ENCODE peak calls at places on chromosomes 16 and 17, in nine cellular contexts. One of them, this sample, is unnamed.

GRCh38 chr16:57807252-57807967 is 5.1 kb upstream of the KIFC3 start:
- DNase-seq in osteocyte: no peak
- DNase-seq in stimulated activated CD4-positive, alpha-beta T cell treated with anti-CD3 and anti-CD28 coated beads, Interleukin-2, amount 100 ng/mL, for 48 hours: no peak
- DNase-seq in left colon: no peak
- DNase-seq in NCI-H1105: no peak
- DNase-seq in ELR: peak; percentile 64
- DNase-seq in Right ventricle myocardium superior: no peak
- DNase-seq in NCI-H1417: no peak
- DNase-seq in anterior cingulate cortex: no peak
- DNase-seq in this sample: no peak

GRCh38 chr17:19238167-19238505 is 970 bp downstream of the EPN2 start:
- DNase-seq in anterior cingulate cortex: peak; percentile 42
- DNase-seq in left colon: peak; percentile 59
- DNase-seq in NCI-H1417: peak; percentile 20
- DNase-seq in ELR: peak; percentile 58
- DNase-seq in osteocyte: no peak
- DNase-seq in Right ventricle myocardium superior: peak; percentile 61
- DNase-seq in stimulated activated CD4-positive, alpha-beta T cell treated with anti-CD3 and anti-CD28 coated beads, Interleukin-2, amount 100 ng/mL, for 48 hours: no peak
- DNase-seq in NCI-H1105: no peak
- DNase-seq in this sample: no peak

GRCh38 chr16:57306676-57307341 is 22.3 kb upstream of the PLLP start:
- DNase-seq in NCI-H1417: no peak
- DNase-seq in anterior cingulate cortex: no peak
- DNase-seq in stimulated activated CD4-positive, alpha-beta T cell treated with anti-CD3 and anti-CD28 coated beads, Interleukin-2, amount 100 ng/mL, for 48 hours: no peak
- DNase-seq in left colon: no peak
- DNase-seq in osteocyte: no peak
- DNase-seq in Right ventricle myocardium superior: peak; percentile 14
- DNase-seq in NCI-H1105: no peak
- DNase-seq in ELR: no peak
- DNase-seq in this sample: no peak

GRCh38 chr17:80261159-80261894 is 675 bp downstream of the RNF213 start:
- DNase-seq in ELR: peak; percentile 84
- DNase-seq in anterior cingulate cortex: peak; percentile 50
- DNase-seq in osteocyte: no peak
- DNase-seq in NCI-H1417: peak; percentile 75
- DNase-seq in stimulated activated CD4-positive, alpha-beta T cell treated with anti-CD3 and anti-CD28 coated beads, Interleukin-2, amount 100 ng/mL, for 48 hours: peak; percentile 53
- DNase-seq in Right ventricle myocardium superior: peak; percentile 68
- DNase-seq in left colon: peak; percentile 73
- DNase-seq in NCI-H1105: peak; percentile 10
- DNase-seq in this sample: peak; percentile 6

GRCh38 chr16:56032072-56032471 is 156.9 kb upstream of the CES5A start:
- DNase-seq in ELR: no peak
- DNase-seq in stimulated activated CD4-positive, alpha-beta T cell treated with anti-CD3 and anti-CD28 coated beads, Interleukin-2, amount 100 ng/mL, for 48 hours: no peak
- DNase-seq in anterior cingulate cortex: no peak
- DNase-seq in osteocyte: no peak
- DNase-seq in left colon: no peak
- DNase-seq in NCI-H1105: no peak
- DNase-seq in NCI-H1417: no peak
- DNase-seq in Right ventricle myocardium superior: no peak
- DNase-seq in this sample: no peak

GRCh38 chr16:73527191-73527590 is 479.3 kb upstream of the ZFHX3 start:
- DNase-seq in left colon: no peak
- DNase-seq in anterior cingulate cortex: no peak
- DNase-seq in NCI-H1417: peak; percentile 44
- DNase-seq in stimulated activated CD4-positive, alpha-beta T cell treated with anti-CD3 and anti-CD28 coated beads, Interleukin-2, amount 100 ng/mL, for 48 hours: no peak
- DNase-seq in ELR: no peak
- DNase-seq in Right ventricle myocardium superior: no peak
- DNase-seq in NCI-H1105: no peak
- DNase-seq in osteocyte: peak; percentile 54
- DNase-seq in this sample: no peak

GRCh38 chr17:34313164-34313563 is 6.1 kb upstream of the CCL8 start:
- DNase-seq in stimulated activated CD4-positive, alpha-beta T cell treated with anti-CD3 and anti-CD28 coated beads, Interleukin-2, amount 100 ng/mL, for 48 hours: no peak
- DNase-seq in NCI-H1105: no peak
- DNase-seq in osteocyte: no peak
- DNase-seq in anterior cingulate cortex: no peak
- DNase-seq in left colon: no peak
- DNase-seq in Right ventricle myocardium superior: no peak
- DNase-seq in ELR: no peak
- DNase-seq in NCI-H1417: no peak
- DNase-seq in this sample: no peak

GRCh38 chr17:59383893-59384292 is 52.4 kb downstream of the YPEL2 start:
- DNase-seq in ELR: no peak
- DNase-seq in NCI-H1417: no peak
- DNase-seq in osteocyte: no peak
- DNase-seq in anterior cingulate cortex: no peak
- DNase-seq in stimulated activated CD4-positive, alpha-beta T cell treated with anti-CD3 and anti-CD28 coated beads, Interleukin-2, amount 100 ng/mL, for 48 hours: no peak
- DNase-seq in NCI-H1105: no peak
- DNase-seq in Right ventricle myocardium superior: no peak
- DNase-seq in left colon: no peak
- DNase-seq in this sample: no peak

GRCh38 chr16:65731840-65732239 is 610.0 kb upstream of the CDH11 start:
- DNase-seq in ELR: peak; percentile 1
- DNase-seq in Right ventricle myocardium superior: no peak
- DNase-seq in left colon: no peak
- DNase-seq in NCI-H1105: no peak
- DNase-seq in stimulated activated CD4-positive, alpha-beta T cell treated with anti-CD3 and anti-CD28 coated beads, Interleukin-2, amount 100 ng/mL, for 48 hours: no peak
- DNase-seq in NCI-H1417: no peak
- DNase-seq in osteocyte: no peak
- DNase-seq in anterior cingulate cortex: no peak
- DNase-seq in this sample: peak; percentile 74

GRCh38 chr16:50178397-50179018 is 25.4 kb downstream of the TENT4B start:
- DNase-seq in ELR: no peak
- DNase-seq in osteocyte: no peak
- DNase-seq in anterior cingulate cortex: no peak
- DNase-seq in NCI-H1105: no peak
- DNase-seq in stimulated activated CD4-positive, alpha-beta T cell treated with anti-CD3 and anti-CD28 coated beads, Interleukin-2, amount 100 ng/mL, for 48 hours: no peak
- DNase-seq in left colon: no peak
- DNase-seq in Right ventricle myocardium superior: no peak
- DNase-seq in NCI-H1417: no peak
- DNase-seq in this sample: no peak

GRCh38 chr16:12268602-12269001 is 292.1 kb downstream of the SNX29 start:
- DNase-seq in Right ventricle myocardium superior: no peak
- DNase-seq in NCI-H1417: no peak
- DNase-seq in osteocyte: no peak
- DNase-seq in left colon: no peak
- DNase-seq in ELR: no peak
- DNase-seq in anterior cingulate cortex: no peak
- DNase-seq in stimulated activated CD4-positive, alpha-beta T cell treated with anti-CD3 and anti-CD28 coated beads, Interleukin-2, amount 100 ng/mL, for 48 hours: no peak
- DNase-seq in NCI-H1105: no peak
- DNase-seq in this sample: no peak

GRCh38 chr17:17419166-17419565 is 57.6 kb upstream of the MED9 start:
- DNase-seq in Right ventricle myocardium superior: no peak
- DNase-seq in stimulated activated CD4-positive, alpha-beta T cell treated with anti-CD3 and anti-CD28 coated beads, Interleukin-2, amount 100 ng/mL, for 48 hours: no peak
- DNase-seq in anterior cingulate cortex: no peak
- DNase-seq in osteocyte: no peak
- DNase-seq in ELR: no peak
- DNase-seq in NCI-H1105: no peak
- DNase-seq in NCI-H1417: no peak
- DNase-seq in left colon: no peak
- DNase-seq in this sample: no peak

GRCh38 chr17:74970395-74970794 is 2.2 kb downstream of the HID1 start:
- DNase-seq in NCI-H1105: no peak
- DNase-seq in ELR: no peak
- DNase-seq in stimulated activated CD4-positive, alpha-beta T cell treated with anti-CD3 and anti-CD28 coated beads, Interleukin-2, amount 100 ng/mL, for 48 hours: no peak
- DNase-seq in osteocyte: no peak
- DNase-seq in Right ventricle myocardium superior: no peak
- DNase-seq in NCI-H1417: no peak
- DNase-seq in anterior cingulate cortex: no peak
- DNase-seq in left colon: no peak
- DNase-seq in this sample: no peak

This sample was measured in NCI-H226.